ENCODE peak calls at places on chromosome 13, in ten cellular contexts. One of them, this sample, is unnamed.

GRCh38 chr13:45850020-45850613 is 1.4 kb downstream of the SIAH3 start:
- DNase-seq in GDM1: no peak
- DNase-seq in cardiac fibroblast: no peak
- DNase-seq in left ventricle myocardium superior: no peak
- DNase-seq in SK-N-DZ: no peak
- DNase-seq in activated naive CD4-positive, alpha-beta T cell: no peak
- DNase-seq in Peyer's patch: no peak
- DNase-seq in nucleus accumbens: no peak
- DNase-seq in stimulated activated CD4-positive, alpha-beta T cell treated with anti-CD3 and anti-CD28 coated beads, TNF-alpha, amount 100 ng/mL, for 4 hours: no peak
- DNase-seq in activated CD4-positive, alpha-beta T cell treated with anti-CD3 and anti-CD28 coated beads, Interleukin-2, amount 50 U/mL, for 24 hours: no peak
- DNase-seq in this sample: no peak

GRCh38 chr13:42039946-42040729 is 8.3 kb upstream of the DGKH start:
- DNase-seq in GDM1: peak; percentile 86
- DNase-seq in cardiac fibroblast: peak; percentile 94
- DNase-seq in left ventricle myocardium superior: peak; percentile 96
- DNase-seq in SK-N-DZ: peak; percentile 85
- DNase-seq in activated naive CD4-positive, alpha-beta T cell: peak; percentile 61
- DNase-seq in Peyer's patch: peak; percentile 96
- DNase-seq in nucleus accumbens: peak; percentile 82
- DNase-seq in stimulated activated CD4-positive, alpha-beta T cell treated with anti-CD3 and anti-CD28 coated beads, TNF-alpha, amount 100 ng/mL, for 4 hours: peak; percentile 90
- DNase-seq in activated CD4-positive, alpha-beta T cell treated with anti-CD3 and anti-CD28 coated beads, Interleukin-2, amount 50 U/mL, for 24 hours: peak; percentile 71
- DNase-seq in this sample: peak; percentile 90

GRCh38 chr13:41697578-41697977 is 240.2 kb downstream of the RGCC start:
- DNase-seq in GDM1: no peak
- DNase-seq in cardiac fibroblast: no peak
- DNase-seq in left ventricle myocardium superior: no peak
- DNase-seq in SK-N-DZ: no peak
- DNase-seq in activated naive CD4-positive, alpha-beta T cell: no peak
- DNase-seq in Peyer's patch: no peak
- DNase-seq in nucleus accumbens: no peak
- DNase-seq in stimulated activated CD4-positive, alpha-beta T cell treated with anti-CD3 and anti-CD28 coated beads, TNF-alpha, amount 100 ng/mL, for 4 hours: no peak
- DNase-seq in activated CD4-positive, alpha-beta T cell treated with anti-CD3 and anti-CD28 coated beads, Interleukin-2, amount 50 U/mL, for 24 hours: no peak
- DNase-seq in this sample: no peak

GRCh38 chr13:40259899-40260298 is 406.5 kb downstream of the FOXO1 start:
- DNase-seq in GDM1: no peak
- DNase-seq in cardiac fibroblast: peak; percentile 83
- DNase-seq in left ventricle myocardium superior: no peak
- DNase-seq in SK-N-DZ: no peak
- DNase-seq in activated naive CD4-positive, alpha-beta T cell: no peak
- DNase-seq in Peyer's patch: no peak
- DNase-seq in nucleus accumbens: no peak
- DNase-seq in stimulated activated CD4-positive, alpha-beta T cell treated with anti-CD3 and anti-CD28 coated beads, TNF-alpha, amount 100 ng/mL, for 4 hours: no peak
- DNase-seq in activated CD4-positive, alpha-beta T cell treated with anti-CD3 and anti-CD28 coated beads, Interleukin-2, amount 50 U/mL, for 24 hours: no peak
- DNase-seq in this sample: no peak

GRCh38 chr13:74575729-74576125 is 441.5 kb upstream of the KLF12 start:
- DNase-seq in GDM1: no peak
- DNase-seq in cardiac fibroblast: peak; percentile 67
- DNase-seq in left ventricle myocardium superior: peak; percentile 90
- DNase-seq in SK-N-DZ: peak; percentile 76
- DNase-seq in activated naive CD4-positive, alpha-beta T cell: no peak
- DNase-seq in Peyer's patch: peak; percentile 51
- DNase-seq in nucleus accumbens: peak; percentile 66
- DNase-seq in stimulated activated CD4-positive, alpha-beta T cell treated with anti-CD3 and anti-CD28 coated beads, TNF-alpha, amount 100 ng/mL, for 4 hours: peak; percentile 9
- DNase-seq in activated CD4-positive, alpha-beta T cell treated with anti-CD3 and anti-CD28 coated beads, Interleukin-2, amount 50 U/mL, for 24 hours: peak; percentile 9
- DNase-seq in this sample: peak; percentile 88

GRCh38 chr13:41960195-41960699 is 662 bp downstream of the VWA8 start:
- DNase-seq in GDM1: no peak
- DNase-seq in cardiac fibroblast: peak; percentile 34
- DNase-seq in left ventricle myocardium superior: peak; percentile 36
- DNase-seq in SK-N-DZ: peak; percentile 9
- DNase-seq in activated naive CD4-positive, alpha-beta T cell: no peak
- DNase-seq in Peyer's patch: peak; percentile 48
- DNase-seq in nucleus accumbens: no peak
- DNase-seq in stimulated activated CD4-positive, alpha-beta T cell treated with anti-CD3 and anti-CD28 coated beads, TNF-alpha, amount 100 ng/mL, for 4 hours: no peak
- DNase-seq in activated CD4-positive, alpha-beta T cell treated with anti-CD3 and anti-CD28 coated beads, Interleukin-2, amount 50 U/mL, for 24 hours: no peak
- DNase-seq in this sample: no peak

GRCh38 chr13:39037410-39037879 is 444 bp downstream of the PROSER1 start:
- DNase-seq in GDM1: no peak
- DNase-seq in cardiac fibroblast: no peak
- DNase-seq in left ventricle myocardium superior: no peak
- DNase-seq in SK-N-DZ: no peak
- DNase-seq in activated naive CD4-positive, alpha-beta T cell: no peak
- DNase-seq in Peyer's patch: no peak
- DNase-seq in nucleus accumbens: no peak
- DNase-seq in stimulated activated CD4-positive, alpha-beta T cell treated with anti-CD3 and anti-CD28 coated beads, TNF-alpha, amount 100 ng/mL, for 4 hours: peak; percentile 6
- DNase-seq in activated CD4-positive, alpha-beta T cell treated with anti-CD3 and anti-CD28 coated beads, Interleukin-2, amount 50 U/mL, for 24 hours: peak; percentile 5
- DNase-seq in this sample: no peak

GRCh38 chr13:110897521-110897920 is 17.3 kb downstream of the ANKRD10 start:
- DNase-seq in GDM1: no peak
- DNase-seq in cardiac fibroblast: no peak
- DNase-seq in left ventricle myocardium superior: no peak
- DNase-seq in SK-N-DZ: no peak
- DNase-seq in activated naive CD4-positive, alpha-beta T cell: no peak
- DNase-seq in Peyer's patch: no peak
- DNase-seq in nucleus accumbens: no peak
- DNase-seq in stimulated activated CD4-positive, alpha-beta T cell treated with anti-CD3 and anti-CD28 coated beads, TNF-alpha, amount 100 ng/mL, for 4 hours: no peak
- DNase-seq in activated CD4-positive, alpha-beta T cell treated with anti-CD3 and anti-CD28 coated beads, Interleukin-2, amount 50 U/mL, for 24 hours: no peak
- DNase-seq in this sample: no peak

GRCh38 chr13:35566340-35566739 is 89.9 kb upstream of the MAB21L1 start:
- DNase-seq in GDM1: no peak
- DNase-seq in cardiac fibroblast: peak; percentile 3
- DNase-seq in left ventricle myocardium superior: no peak
- DNase-seq in SK-N-DZ: no peak
- DNase-seq in activated naive CD4-positive, alpha-beta T cell: no peak
- DNase-seq in Peyer's patch: no peak
- DNase-seq in nucleus accumbens: no peak
- DNase-seq in stimulated activated CD4-positive, alpha-beta T cell treated with anti-CD3 and anti-CD28 coated beads, TNF-alpha, amount 100 ng/mL, for 4 hours: no peak
- DNase-seq in activated CD4-positive, alpha-beta T cell treated with anti-CD3 and anti-CD28 coated beads, Interleukin-2, amount 50 U/mL, for 24 hours: no peak
- DNase-seq in this sample: no peak

GRCh38 chr13:109778102-109778542 is 8.3 kb downstream of the IRS2 start:
- DNase-seq in GDM1: no peak
- DNase-seq in cardiac fibroblast: no peak
- DNase-seq in left ventricle myocardium superior: no peak
- DNase-seq in SK-N-DZ: no peak
- DNase-seq in activated naive CD4-positive, alpha-beta T cell: no peak
- DNase-seq in Peyer's patch: no peak
- DNase-seq in nucleus accumbens: no peak
- DNase-seq in stimulated activated CD4-positive, alpha-beta T cell treated with anti-CD3 and anti-CD28 coated beads, TNF-alpha, amount 100 ng/mL, for 4 hours: no peak
- DNase-seq in activated CD4-positive, alpha-beta T cell treated with anti-CD3 and anti-CD28 coated beads, Interleukin-2, amount 50 U/mL, for 24 hours: no peak
- DNase-seq in this sample: no peak

GRCh38 chr13:79231887-79232286 is 174.2 kb downstream of the RBM26 start:
- DNase-seq in GDM1: no peak
- DNase-seq in cardiac fibroblast: no peak
- DNase-seq in left ventricle myocardium superior: no peak
- DNase-seq in SK-N-DZ: no peak
- DNase-seq in activated naive CD4-positive, alpha-beta T cell: no peak
- DNase-seq in Peyer's patch: no peak
- DNase-seq in nucleus accumbens: no peak
- DNase-seq in stimulated activated CD4-positive, alpha-beta T cell treated with anti-CD3 and anti-CD28 coated beads, TNF-alpha, amount 100 ng/mL, for 4 hours: no peak
- DNase-seq in activated CD4-positive, alpha-beta T cell treated with anti-CD3 and anti-CD28 coated beads, Interleukin-2, amount 50 U/mL, for 24 hours: no peak
- DNase-seq in this sample: no peak

GRCh38 chr13:113962386-113962785 is 11.5 kb downstream of the C13orf46 start:
- DNase-seq in GDM1: no peak
- DNase-seq in cardiac fibroblast: no peak
- DNase-seq in left ventricle myocardium superior: peak; percentile 3
- DNase-seq in SK-N-DZ: no peak
- DNase-seq in activated naive CD4-positive, alpha-beta T cell: no peak
- DNase-seq in Peyer's patch: no peak
- DNase-seq in nucleus accumbens: no peak
- DNase-seq in stimulated activated CD4-positive, alpha-beta T cell treated with anti-CD3 and anti-CD28 coated beads, TNF-alpha, amount 100 ng/mL, for 4 hours: no peak
- DNase-seq in activated CD4-positive, alpha-beta T cell treated with anti-CD3 and anti-CD28 coated beads, Interleukin-2, amount 50 U/mL, for 24 hours: no peak
- DNase-seq in this sample: no peak

GRCh38 chr13:113192902-113193301 is 15.6 kb downstream of the PCID2 start:
- DNase-seq in GDM1: no peak
- DNase-seq in cardiac fibroblast: peak; percentile 77
- DNase-seq in left ventricle myocardium superior: no peak
- DNase-seq in SK-N-DZ: no peak
- DNase-seq in activated naive CD4-positive, alpha-beta T cell: no peak
- DNase-seq in Peyer's patch: no peak
- DNase-seq in nucleus accumbens: no peak
- DNase-seq in stimulated activated CD4-positive, alpha-beta T cell treated with anti-CD3 and anti-CD28 coated beads, TNF-alpha, amount 100 ng/mL, for 4 hours: no peak
- DNase-seq in activated CD4-positive, alpha-beta T cell treated with anti-CD3 and anti-CD28 coated beads, Interleukin-2, amount 50 U/mL, for 24 hours: no peak
- DNase-seq in this sample: no peak

GRCh38 chr13:76735641-76736040 is 150.6 kb downstream of the KCTD12 start:
- DNase-seq in GDM1: no peak
- DNase-seq in cardiac fibroblast: no peak
- DNase-seq in left ventricle myocardium superior: no peak
- DNase-seq in SK-N-DZ: no peak
- DNase-seq in activated naive CD4-positive, alpha-beta T cell: no peak
- DNase-seq in Peyer's patch: no peak
- DNase-seq in nucleus accumbens: no peak
- DNase-seq in stimulated activated CD4-positive, alpha-beta T cell treated with anti-CD3 and anti-CD28 coated beads, TNF-alpha, amount 100 ng/mL, for 4 hours: no peak
- DNase-seq in activated CD4-positive, alpha-beta T cell treated with anti-CD3 and anti-CD28 coated beads, Interleukin-2, amount 50 U/mL, for 24 hours: no peak
- DNase-seq in this sample: no peak

GRCh38 chr13:21060063-21060826 is 1.1 kb downstream of the LATS2 start:
- DNase-seq in GDM1: peak; percentile 44
- DNase-seq in cardiac fibroblast: peak; percentile 60
- DNase-seq in left ventricle myocardium superior: peak; percentile 82
- DNase-seq in SK-N-DZ: no peak
- DNase-seq in activated naive CD4-positive, alpha-beta T cell: no peak
- DNase-seq in Peyer's patch: no peak
- DNase-seq in nucleus accumbens: no peak
- DNase-seq in stimulated activated CD4-positive, alpha-beta T cell treated with anti-CD3 and anti-CD28 coated beads, TNF-alpha, amount 100 ng/mL, for 4 hours: no peak
- DNase-seq in activated CD4-positive, alpha-beta T cell treated with anti-CD3 and anti-CD28 coated beads, Interleukin-2, amount 50 U/mL, for 24 hours: no peak
- DNase-seq in this sample: no peak

GRCh38 chr13:44748439-44748838 is 172.3 kb upstream of the TSC22D1 start:
- DNase-seq in GDM1: no peak
- DNase-seq in cardiac fibroblast: no peak
- DNase-seq in left ventricle myocardium superior: no peak
- DNase-seq in SK-N-DZ: no peak
- DNase-seq in activated naive CD4-positive, alpha-beta T cell: no peak
- DNase-seq in Peyer's patch: no peak
- DNase-seq in nucleus accumbens: no peak
- DNase-seq in stimulated activated CD4-positive, alpha-beta T cell treated with anti-CD3 and anti-CD28 coated beads, TNF-alpha, amount 100 ng/mL, for 4 hours: no peak
- DNase-seq in activated CD4-positive, alpha-beta T cell treated with anti-CD3 and anti-CD28 coated beads, Interleukin-2, amount 50 U/mL, for 24 hours: no peak
- DNase-seq in this sample: no peak

GRCh38 chr13:111251646-111252448 is 68.6 kb upstream of the TEX29 start:
- DNase-seq in GDM1: no peak
- DNase-seq in cardiac fibroblast: peak; percentile 16
- DNase-seq in left ventricle myocardium superior: no peak
- DNase-seq in SK-N-DZ: peak; percentile 31
- DNase-seq in activated naive CD4-positive, alpha-beta T cell: no peak
- DNase-seq in Peyer's patch: no peak
- DNase-seq in nucleus accumbens: no peak
- DNase-seq in stimulated activated CD4-positive, alpha-beta T cell treated with anti-CD3 and anti-CD28 coated beads, TNF-alpha, amount 100 ng/mL, for 4 hours: no peak
- DNase-seq in activated CD4-positive, alpha-beta T cell treated with anti-CD3 and anti-CD28 coated beads, Interleukin-2, amount 50 U/mL, for 24 hours: no peak
- DNase-seq in this sample: no peak

This sample was measured in right atrium auricular region.